ENCODE peak calls at places on chromosomes 11 and 22, in six cellular contexts. J is heart right ventricle, Z is AG09309, R is GM13976, L is endodermal cell, I is fibroblast of pulmonary artery. W is an unnamed sample.

GRCh38 chr11:102986815-102987214 is 31.3 kb upstream of the MMP13 start:
- DNase-seq in J (no peak), Z (no peak), R (no peak), L (no peak), I (peak; percentile 31), W (no peak)

GRCh38 chr22:49013707-49014106 is 814.0 kb downstream of the BRD1 start:
- DNase-seq in J (no peak), Z (no peak), R (no peak), L (peak; percentile 13), I (no peak), W (peak; percentile 65)

GRCh38 chr11:1669546-1670218 is 27.3 kb upstream of the KRTAP5-6 start:
- DNase-seq in J (no peak), Z (no peak), R (no peak), L (no peak), I (peak; percentile 8), W (no peak)

GRCh38 chr11:111378773-111379499 is at the start of gene POU2AF1:
- DNase-seq in J (no peak), Z (peak; percentile 7), R (peak; percentile 82), L (no peak), I (peak; percentile 6), W (no peak)

GRCh38 chr22:25548866-25549464 is 15.5 kb upstream of the GRK3 start:
- DNase-seq in J (no peak), Z (no peak), R (no peak), L (no peak), I (no peak), W (no peak)

GRCh38 chr11:1943977-1944376 is 3.2 kb upstream of the MRPL23 start:
- DNase-seq in J (no peak), Z (no peak), R (no peak), L (no peak), I (peak; percentile 49), W (peak; percentile 76)

GRCh38 chr11:33946930-33947329 is 55.1 kb upstream of the LMO2 start:
- DNase-seq in J (no peak), Z (no peak), R (no peak), L (no peak), I (no peak), W (no peak)

GRCh38 chr22:25069758-25070461 is 117.4 kb downstream of the KIAA1671 start:
- DNase-seq in J (no peak), Z (no peak), R (no peak), L (no peak), I (no peak), W (no peak)

GRCh38 chr22:25169278-25170031 is 30.2 kb upstream of the CRYBB3 start:
- DNase-seq in J (no peak), Z (no peak), R (no peak), L (no peak), I (no peak), W (no peak)

GRCh38 chr11:79794484-79795393 is 353.9 kb upstream of the TENM4 start:
- DNase-seq in J (no peak), Z (no peak), R (no peak), L (no peak), I (no peak), W (no peak)

GRCh38 chr11:110921742-110922200 is 209.5 kb upstream of the ARHGAP20 start:
- DNase-seq in J (no peak), Z (peak; percentile 11), R (no peak), L (peak; percentile 88), I (peak; percentile 78), W (no peak)

GRCh38 chr22:24285245-24285644 is 14.6 kb downstream of the SPECC1L start:
- DNase-seq in J (no peak), Z (no peak), R (no peak), L (no peak), I (no peak), W (no peak)

GRCh38 chr11:12673601-12673923 is 659 bp upstream of the TEAD1 start:
- DNase-seq in J (no peak), Z (no peak), R (no peak), L (no peak), I (no peak), W (no peak)

GRCh38 chr11:111982532-111983186 is 42.5 kb upstream of the DLAT start:
- DNase-seq in J (no peak), Z (no peak), R (no peak), L (no peak), I (no peak), W (no peak)

GRCh38 chr11:28606930-28607329 is 498.7 kb downstream of the METTL15 start:
- DNase-seq in J (no peak), Z (no peak), R (no peak), L (peak; percentile 63), I (peak; percentile 54), W (no peak)

GRCh38 chr11:94853836-94854235 is 85.7 kb downstream of the AMOTL1 start:
- DNase-seq in J (no peak), Z (no peak), R (no peak), L (no peak), I (no peak), W (no peak)

GRCh38 chr11:25758145-25758661 is 573.7 kb upstream of the ANO3 start:
- DNase-seq in J (no peak), Z (no peak), R (no peak), L (no peak), I (no peak), W (peak; percentile 75)

GRCh38 chr22:35634981-35635540 is 13.2 kb upstream of the APOL6 start:
- DNase-seq in J (no peak), Z (no peak), R (no peak), L (no peak), I (no peak), W (no peak)

GRCh38 chr11:117256573-117256972 is 24.1 kb downstream of the RNF214 start:
- DNase-seq in J (no peak), Z (no peak), R (no peak), L (no peak), I (peak; percentile 19), W (no peak)

GRCh38 chr11:67375320-67376021 is 2.1 kb upstream of the CLCF1 start:
- DNase-seq in J (no peak), Z (no peak), R (no peak), L (peak; percentile 85), I (no peak), W (no peak)

GRCh38 chr11:69449320-69450063 is 32.0 kb upstream of the LINC01488 start:
- DNase-seq in J (peak; percentile 85), Z (no peak), R (no peak), L (no peak), I (peak; percentile 50), W (no peak)

GRCh38 chr11:106627694-106628093 is 390.6 kb downstream of the GUCY1A2 start:
- DNase-seq in J (no peak), Z (no peak), R (no peak), L (no peak), I (no peak), W (no peak)

GRCh38 chr11:106619320-106619990 is 398.8 kb downstream of the GUCY1A2 start:
- DNase-seq in J (no peak), Z (no peak), R (no peak), L (no peak), I (no peak), W (no peak)

GRCh38 chr11:106625566-106625965 is 392.7 kb downstream of the GUCY1A2 start:
- DNase-seq in J (no peak), Z (no peak), R (no peak), L (no peak), I (peak; percentile 34), W (no peak)

GRCh38 chr11:106621479-106621878 is 396.8 kb downstream of the GUCY1A2 start:
- DNase-seq in J (no peak), Z (no peak), R (no peak), L (no peak), I (no peak), W (no peak)

GRCh38 chr11:106624377-106624776 is 393.9 kb downstream of the GUCY1A2 start:
- DNase-seq in J (no peak), Z (no peak), R (no peak), L (no peak), I (no peak), W (no peak)
- TF ChIP-seq CTCF in J (no peak), Z (no peak), R (no peak), L (no peak), I (no peak), W (no peak)

DNA sequence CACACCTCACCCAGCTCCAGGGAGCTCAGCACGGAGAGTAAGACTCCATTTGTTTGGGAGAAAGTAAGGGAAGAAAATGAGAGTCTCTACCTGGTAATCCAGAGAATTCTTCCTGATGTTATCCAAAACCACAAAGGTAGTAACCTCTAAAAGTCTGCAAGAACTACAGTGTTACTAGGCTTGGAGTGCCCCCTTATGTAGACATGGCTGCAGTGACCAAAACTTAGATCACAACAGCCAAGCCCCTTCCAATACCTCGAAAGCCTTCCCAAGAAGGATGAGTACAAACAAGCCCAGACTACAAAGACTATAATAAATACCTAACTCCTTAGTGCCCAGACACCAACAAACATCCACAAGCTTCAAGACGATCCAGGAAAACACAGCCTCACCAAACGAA is 4.9 kb downstream of the UBE2L6 start:
- DNase-seq in J (no peak), Z (no peak), R (no peak), L (peak; percentile 63), I (no peak), W (no peak)
- TF ChIP-seq CTCF in J (no peak), Z (no peak), R (no peak), L (peak; percentile 80), I (no peak), W (no peak)

DNA sequence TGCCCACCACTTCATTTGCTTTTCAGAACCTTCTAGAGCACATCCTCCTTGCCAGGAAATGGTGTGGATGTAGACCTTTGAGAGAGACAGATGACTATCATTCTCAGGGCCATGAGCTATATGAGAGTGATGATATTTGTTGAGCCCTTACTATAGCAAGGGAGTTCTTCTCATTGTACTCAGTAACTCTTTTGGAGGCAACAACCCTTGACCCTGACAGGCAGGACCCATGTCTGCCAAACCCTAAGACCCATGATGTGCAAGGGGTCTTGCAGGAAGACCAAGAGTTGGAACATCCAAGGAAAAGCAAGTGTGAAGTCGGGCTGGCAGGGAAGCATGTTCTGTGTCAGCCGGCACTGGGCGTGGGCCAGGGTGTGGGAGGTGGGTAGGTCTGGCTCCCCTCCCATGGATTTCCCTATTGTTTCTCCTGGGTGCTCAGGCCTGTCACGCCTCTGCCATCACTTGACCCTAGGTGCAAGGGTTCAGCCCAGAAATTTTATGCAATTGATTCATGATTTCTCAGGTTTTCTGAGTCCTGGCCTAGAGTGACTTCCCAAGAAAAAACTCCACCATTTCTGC is 1.2 kb downstream of the FOLR3 start:
- DNase-seq in J (no peak), Z (no peak), R (no peak), L (no peak), I (no peak), W (no peak)
- TF ChIP-seq CTCF in J (no peak), Z (no peak), R (no peak), L (no peak), I (no peak), W (no peak)

DNA sequence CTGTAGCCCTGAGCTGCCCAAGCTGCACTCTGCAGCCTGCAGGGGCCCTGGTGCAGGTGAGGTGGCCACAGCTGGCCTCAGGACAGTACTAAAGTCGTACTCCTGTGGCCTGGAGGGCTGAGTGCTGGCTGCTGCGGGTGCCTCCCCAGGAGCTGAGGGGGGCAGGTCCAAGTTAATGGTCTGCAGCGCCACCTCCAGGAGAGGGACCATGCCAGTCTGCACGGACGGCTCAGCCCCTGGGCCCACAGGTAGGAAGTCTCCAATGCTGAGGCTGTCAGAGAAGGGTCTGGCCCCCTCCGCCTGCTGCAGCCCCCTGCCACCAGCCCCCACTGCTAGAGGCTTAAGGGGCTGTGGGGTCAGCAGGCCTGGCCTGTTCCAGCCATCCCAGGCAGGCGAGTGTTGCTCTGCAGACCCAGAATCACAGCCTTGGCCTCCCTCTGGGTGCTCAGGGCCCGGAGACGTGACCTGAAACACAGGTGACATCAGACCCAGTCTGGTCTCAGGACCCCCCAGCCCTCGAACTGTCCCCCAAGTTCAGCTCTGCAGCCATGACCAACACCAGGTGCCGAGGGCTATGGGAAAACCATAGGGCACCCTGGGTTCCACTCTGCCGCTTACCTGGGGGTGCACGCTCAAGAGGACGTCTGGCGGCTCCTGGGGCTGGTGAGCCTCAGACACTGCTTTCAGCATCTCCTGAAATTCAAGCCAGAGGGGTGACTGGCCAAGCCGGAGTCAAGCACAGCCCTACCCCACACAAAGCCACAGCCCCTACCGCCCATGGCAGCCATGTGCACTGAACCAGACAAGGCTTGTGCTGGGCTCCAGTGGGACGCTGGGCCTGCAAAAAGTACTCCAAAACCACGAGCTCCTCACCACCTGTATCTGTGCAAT is 20.8 kb downstream of the SELENOO start:
- DNase-seq in J (no peak), Z (no peak), R (no peak), L (peak; percentile 63), I (no peak), W (no peak)
- TF ChIP-seq CTCF in J (no peak), Z (no peak), R (no peak), L (peak; percentile 38), I (no peak), W (no peak)